ENCODE peak calls at places on chromosomes 2 and 18, in five cellular contexts. I is GM23338; V is Panc1; N is thoracic aorta; M is CD8-positive, alpha-beta T cell. W is an unnamed sample.

GRCh38 chr2:175205523-175205922 is 24.0 kb upstream of the ATP5MC3 start:
- DNase-seq in M (no peak), V (no peak), I (no peak), N (no peak), W (no peak)

GRCh38 chr2:183993052-183993451 is 605.3 kb upstream of the ZNF804A start:
- DNase-seq in V (no peak), I (no peak), N (no peak), M (no peak), W (no peak)

GRCh38 chr2:167406558-167406957 is 518.3 kb downstream of the XIRP2 start:
- DNase-seq in V (no peak), I (peak; percentile 80), N (no peak), M (no peak), W (no peak)

GRCh38 chr2:240926516-240927389 is 20.6 kb downstream of the CROCC2 start:
- DNase-seq in M (peak; percentile 2), N (no peak), I (no peak), V (no peak), W (peak; percentile 3)

GRCh38 chr2:196718796-196719564 is 79.5 kb downstream of the CCDC150 start:
- DNase-seq in N (no peak), M (no peak), V (no peak), I (peak; percentile 44), W (peak; percentile 19)

GRCh38 chr2:240990726-240991377 is 7.6 kb upstream of the SNED1 start:
- DNase-seq in V (no peak), N (no peak), M (peak; percentile 3), I (no peak), W (no peak)

GRCh38 chr2:74835831-74836674 is 2.1 kb downstream of the HK2 start:
- DNase-seq in I (peak; percentile 91), V (no peak), M (no peak), N (no peak), W (no peak)

GRCh38 chr2:142989276-142990204 is 112.1 kb downstream of the KYNU start:
- DNase-seq in I (peak; percentile 57), N (no peak), M (no peak), V (no peak), W (no peak)

GRCh38 chr2:176212276-176212675 is 23.8 kb downstream of the HOXD1 start:
- DNase-seq in V (no peak), N (no peak), M (no peak), I (no peak), W (no peak)

GRCh38 chr18:13281406-13281805 is 62.8 kb downstream of the LDLRAD4 start:
- DNase-seq in M (no peak), I (no peak), V (no peak), N (no peak), W (no peak)

GRCh38 chr2:218074031-218074430 is 5.0 kb downstream of the RUFY4 start:
- DNase-seq in M (no peak), V (no peak), I (peak; percentile 78), N (no peak), W (no peak)

GRCh38 chr2:38170098-38170497 is 94.1 kb upstream of the CYP1B1 start:
- DNase-seq in V (no peak), I (no peak), M (no peak), N (no peak), W (no peak)

GRCh38 chr2:48799605-48800004 is 44.1 kb upstream of the LHCGR start:
- DNase-seq in N (no peak), M (no peak), I (no peak), V (no peak), W (no peak)

GRCh38 chr2:225472161-225472560 is 72.7 kb downstream of the NYAP2 start:
- DNase-seq in M (no peak), I (no peak), N (no peak), V (no peak), W (no peak)

GRCh38 chr18:50401334-50401733 is 26.5 kb downstream of the SKA1 start:
- DNase-seq in N (no peak), I (no peak), M (no peak), V (no peak), W (no peak)

GRCh38 chr2:227990937-227991336 is 119.5 kb downstream of the DAW1 start:
- DNase-seq in I (no peak), V (no peak), M (no peak), N (no peak), W (peak; percentile 10)

GRCh38 chr18:5066380-5066977 is 130.6 kb downstream of the AKAIN1 start:
- DNase-seq in I (peak; percentile 80), M (no peak), N (no peak), V (no peak), W (no peak)

GRCh38 chr2:18301421-18302139 is 258.9 kb downstream of the RDH14 start:
- DNase-seq in I (no peak), M (no peak), N (no peak), V (no peak), W (no peak)

GRCh38 chr2:60267122-60267521 is 286.3 kb downstream of the BCL11A start:
- DNase-seq in I (no peak), V (no peak), M (no peak), N (no peak), W (no peak)

GRCh38 chr2:190443778-190444481 is 35.8 kb downstream of the MFSD6 start:
- DNase-seq in V (no peak), N (no peak), I (no peak), M (no peak), W (no peak)

GRCh38 chr2:239003933-239004636 is 156.2 kb downstream of the TWIST2 start:
- DNase-seq in I (no peak), N (no peak), M (no peak), V (no peak), W (no peak)

GRCh38 chr2:161761160-161761559 is 136.9 kb downstream of the SLC4A10 start:
- DNase-seq in V (no peak), N (no peak), M (no peak), I (no peak), W (no peak)

GRCh38 chr2:39778775-39779751 is at the start of gene THUMPD2:
- DNase-seq in N (peak; percentile 15), V (no peak), I (peak; percentile 95), M (peak; percentile 52), W (peak; percentile 44)

GRCh38 chr2:127175406-127175805 is 44.7 kb downstream of the CYP27C1 start:
- DNase-seq in V (no peak), I (no peak), M (no peak), N (no peak), W (peak; percentile 65)

GRCh38 chr2:127177617-127178278 is 42.4 kb downstream of the CYP27C1 start:
- DNase-seq in M (no peak), N (no peak), V (no peak), I (no peak), W (no peak)

GRCh38 chr2:127175821-127176354 is 44.2 kb downstream of the CYP27C1 start:
- DNase-seq in N (no peak), M (no peak), I (no peak), V (no peak), W (peak; percentile 24)

GRCh38 chr2:127174977-127175376 is 45.1 kb downstream of the CYP27C1 start:
- DNase-seq in I (no peak), M (no peak), N (no peak), V (no peak), W (no peak)

GRCh38 chr2:127176371-127177311 is 43.5 kb downstream of the CYP27C1 start:
- DNase-seq in M (no peak), N (no peak), I (peak; percentile 54), V (no peak), W (peak; percentile 51)
- TF ChIP-seq CTCF in M (no peak), N (no peak), I (peak; percentile 33), V (no peak), W (no peak)

GRCh38 chr2:65063426-65063825 is 7.2 kb downstream of the CEP68 start:
- DNase-seq in N (no peak), M (no peak), I (no peak), V (no peak), W (no peak)
- H3K4me1 ChIP-seq in N (peaks cover 62% of the 10 kb centered on the region), M (peaks cover 57% of the 10 kb centered on the region), I (no peaks in the 10 kb centered on the region), V (peaks cover 8% of the 10 kb centered on the region), W (no peaks in the 10 kb centered on the region)

GRCh38 chr18:23032030-23032582 is 99.0 kb downstream of the RBBP8 start:
- DNase-seq in V (no peak), M (no peak), I (peak; percentile 20), N (no peak), W (no peak)
- H3K4me3 ChIP-seq in V (no peak overlapping the region), M (no peak overlapping the region), I (no peak overlapping the region), N (peak overlapping the region; percentile 45), W (no peak overlapping the region)

GRCh38 chr2:62197017-62197586 is 1.2 kb downstream of the B3GNT2 start:
- DNase-seq in V (no peak), M (peak; percentile 61), N (no peak), I (no peak), W (no peak)
- TF ChIP-seq CTCF in V (peak; percentile 36), M (peak; percentile 34), N (no peak), I (no peak), W (no peak)

GRCh38 chr2:216661639-216662375 is 28.6 kb downstream of the IGFBP2 start:
- DNase-seq in M (no peak), N (no peak), V (no peak), I (no peak), W (no peak)
- H3K4me1 ChIP-seq in M (no peaks in the 10 kb centered on the region), N (peaks cover 41% of the 10 kb centered on the region), V (no peaks in the 10 kb centered on the region), I (peaks cover 19% of the 10 kb centered on the region), W (peaks cover 16% of the 10 kb centered on the region)

DNA sequence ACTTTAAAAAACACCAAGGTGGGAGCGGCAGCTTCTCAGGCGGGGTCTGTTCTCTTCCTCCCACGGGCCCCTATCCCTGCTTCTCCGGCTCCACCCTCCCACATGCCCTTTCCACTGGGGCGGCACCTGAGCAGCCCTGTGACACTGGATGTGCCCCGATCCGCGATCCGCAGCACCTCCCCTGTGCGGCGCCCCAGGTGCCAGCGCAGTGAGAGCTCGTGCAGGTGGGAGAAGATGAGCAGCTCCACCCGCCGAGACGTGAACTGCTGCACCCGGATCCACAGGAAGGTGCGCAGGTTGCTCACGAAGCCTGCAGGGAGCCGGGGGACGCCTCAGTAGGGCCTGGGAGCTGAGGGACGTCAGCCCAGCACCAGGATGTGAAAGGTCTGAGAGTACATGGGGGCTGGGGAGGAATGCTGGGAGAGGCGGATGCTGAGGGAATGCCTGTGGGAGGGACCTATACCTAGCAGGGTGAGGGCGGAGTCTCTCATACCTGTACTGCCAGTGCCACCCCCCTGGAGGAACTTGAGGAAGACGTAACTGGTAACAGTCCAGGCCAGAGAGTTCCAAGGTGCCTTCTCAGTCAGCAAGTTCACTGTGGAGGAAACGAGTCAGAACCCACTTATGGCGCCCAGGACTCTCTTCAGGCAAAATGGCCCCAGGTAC is 2.8 kb downstream of the ABCB6 start:
- DNase-seq in V (no peak), N (no peak), I (peak; percentile 54), M (no peak), W (no peak)
- H3K4me3 ChIP-seq in V (no peak overlapping the region), N (no peak overlapping the region), I (no peak overlapping the region), M (no peak overlapping the region), W (no peak overlapping the region)

GRCh38 chr2:68905116-68905515 is 33.9 kb upstream of the BMP10 start:
- DNase-seq in V (no peak), N (no peak), M (no peak), I (no peak), W (no peak)

GRCh38 chr2:68900496-68901198 is 29.4 kb upstream of the BMP10 start:
- DNase-seq in V (no peak), M (no peak), N (no peak), I (no peak), W (no peak)

GRCh38 chr2:68901561-68901960 is 30.4 kb upstream of the BMP10 start:
- DNase-seq in M (no peak), I (no peak), V (no peak), N (no peak), W (no peak)

DNA sequence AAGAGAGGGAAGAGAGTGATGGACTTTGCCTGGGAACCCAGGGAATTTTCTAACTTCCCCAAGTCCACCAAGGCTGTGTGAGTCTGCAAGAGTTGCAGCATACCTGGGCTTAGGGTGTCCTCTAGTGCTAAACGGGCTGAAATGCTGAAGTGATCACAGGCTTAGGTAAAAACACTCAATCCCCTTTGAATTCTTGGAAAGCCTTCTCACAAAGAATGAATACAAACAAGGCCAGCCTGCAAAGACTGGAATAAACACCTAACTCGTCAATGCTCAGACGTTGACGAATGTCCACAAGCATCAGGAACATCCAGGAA is 30.0 kb upstream of the BMP10 start:
- DNase-seq in I (peak; percentile 73), M (no peak), N (no peak), V (no peak), W (no peak)
- TF ChIP-seq CTCF in I (peak; percentile 88), M (no peak), N (no peak), V (peak; percentile 44), W (no peak)